ENCODE peak calls at places on chromosome 1, in ten cellular contexts. O is pancreas; X is A549; T is HepG2; C is fibroblast of pulmonary artery; V is sigmoid colon; D is vagina; Z is dorsolateral prefrontal cortex; U is hepatocyte; G is CD8-positive, alpha-beta T cell. P is an unnamed sample.

GRCh38 chr1:228164561-228165371 is 838 bp upstream of the IBA57 start:
- DNase-seq in O (peak; percentile 66), X (no peak), T (no peak), C (no peak), V (no peak), D (no peak), Z (no peak), U (no peak), G (no peak), P (no peak)

GRCh38 chr1:210400043-210400840 is 71.5 kb downstream of the HHAT start:
- DNase-seq in O (no peak), X (peak; percentile 88), T (peak; percentile 65), C (peak; percentile 75), V (peak; percentile 70), D (no peak), Z (peak; percentile 78), U (peak; percentile 79), G (peak; percentile 15), P (peak; percentile 53)

GRCh38 chr1:29352719-29353420 is 116.5 kb downstream of the PTPRU start:
- DNase-seq in O (no peak), X (no peak), T (no peak), C (no peak), V (no peak), D (no peak), Z (no peak), U (no peak), G (no peak), P (no peak)

GRCh38 chr1:211352465-211352864 is 25.8 kb downstream of the TRAF5 start:
- DNase-seq in O (no peak), X (no peak), T (no peak), C (no peak), V (no peak), D (peak; percentile 10), Z (no peak), U (no peak), G (no peak), P (no peak)

GRCh38 chr1:201946224-201946908 is at the start of gene LMOD1:
- DNase-seq in O (peak; percentile 82), X (no peak), T (peak; percentile 52), C (peak; percentile 88), V (peak; percentile 99), D (peak; percentile 94), Z (peak; percentile 67), U (peak; percentile 90), G (no peak), P (no peak)

GRCh38 chr1:43034778-43035177 is 76.1 kb upstream of the SLC2A1 start:
- DNase-seq in O (no peak), X (no peak), T (peak; percentile 32), C (no peak), V (no peak), D (no peak), Z (no peak), U (no peak), G (no peak), P (peak; percentile 37)

GRCh38 chr1:211738709-211739301 is 63.4 kb upstream of the NEK2 start:
- DNase-seq in O (no peak), X (no peak), T (no peak), C (no peak), V (no peak), D (no peak), Z (no peak), U (no peak), G (no peak), P (peak; percentile 63)

GRCh38 chr1:61270761-61271411 is 188.5 kb downstream of the NFIA start:
- DNase-seq in O (no peak), X (no peak), T (peak; percentile 46), C (peak; percentile 64), V (no peak), D (no peak), Z (no peak), U (no peak), G (no peak), P (no peak)

GRCh38 chr1:166129006-166129405 is 37.8 kb downstream of the FAM78B start:
- DNase-seq in O (no peak), X (no peak), T (no peak), C (no peak), V (no peak), D (no peak), Z (no peak), U (no peak), G (no peak), P (no peak)

GRCh38 chr1:166128195-166128594 is 38.6 kb downstream of the FAM78B start:
- DNase-seq in O (no peak), X (no peak), T (no peak), C (no peak), V (no peak), D (no peak), Z (no peak), U (no peak), G (no peak), P (no peak)

GRCh38 chr1:166122873-166123466 is 43.8 kb downstream of the FAM78B start:
- DNase-seq in O (no peak), X (no peak), T (no peak), C (no peak), V (no peak), D (peak; percentile 81), Z (no peak), U (no peak), G (no peak), P (no peak)

GRCh38 chr1:166132496-166132895 is 34.3 kb downstream of the FAM78B start:
- DNase-seq in O (no peak), X (no peak), T (no peak), C (no peak), V (no peak), D (no peak), Z (no peak), U (no peak), G (no peak), P (no peak)

DNA sequence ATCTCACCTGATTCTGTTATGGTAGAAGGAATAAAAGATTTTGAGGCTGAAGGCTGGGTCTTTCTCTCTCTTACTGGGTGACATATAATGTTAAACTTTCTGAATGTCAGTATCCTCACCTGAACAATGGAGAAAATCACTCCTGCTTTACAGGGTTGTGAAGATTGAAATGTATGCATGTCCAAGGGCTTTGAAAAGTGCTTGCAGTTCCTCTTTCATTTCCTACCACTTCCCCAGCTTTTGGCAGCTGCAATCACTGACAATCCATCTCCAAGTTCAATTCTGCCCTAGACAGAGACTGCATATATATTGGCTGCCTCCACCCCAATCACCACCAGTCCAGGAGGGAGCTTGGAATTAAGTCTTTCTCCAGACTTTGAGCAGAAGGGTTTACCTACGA is 39.8 kb downstream of the FAM78B start:
- DNase-seq in O (no peak), X (no peak), T (no peak), C (no peak), V (no peak), D (no peak), Z (no peak), U (no peak), G (no peak), P (no peak)
- H3K4me3 ChIP-seq in O (no peak overlapping the region), X (no peak overlapping the region), T (no peak overlapping the region), C (no peak overlapping the region), V (no peak overlapping the region), D (no peak overlapping the region), Z (no peak overlapping the region), U (no peak overlapping the region), G (no peak overlapping the region), P (no peak overlapping the region)

GRCh38 chr1:167220537-167221125 is at the start of gene POU2F1:
- DNase-seq in O (peak; percentile 100), X (peak; percentile 75), T (peak; percentile 95), C (peak; percentile 98), V (peak; percentile 99), D (peak; percentile 97), Z (peak; percentile 95), U (peak; percentile 99), G (peak; percentile 97), P (peak; percentile 97)

GRCh38 chr1:167221126-167221803 is 579 bp downstream of the POU2F1 start:
- DNase-seq in O (peak; percentile 83), X (no peak), T (no peak), C (no peak), V (no peak), D (no peak), Z (no peak), U (peak; percentile 74), G (no peak), P (no peak)

GRCh38 chr1:167219646-167220536 is 795 bp upstream of the POU2F1 start:
- DNase-seq in O (peak; percentile 93), X (peak; percentile 63), T (peak; percentile 69), C (peak; percentile 56), V (peak; percentile 84), D (peak; percentile 94), Z (peak; percentile 65), U (peak; percentile 91), G (peak; percentile 83), P (peak; percentile 96)

GRCh38 chr1:167216809-167217208 is 3.9 kb upstream of the POU2F1 start:
- DNase-seq in O (no peak), X (no peak), T (no peak), C (no peak), V (no peak), D (no peak), Z (no peak), U (no peak), G (no peak), P (no peak)

DNA sequence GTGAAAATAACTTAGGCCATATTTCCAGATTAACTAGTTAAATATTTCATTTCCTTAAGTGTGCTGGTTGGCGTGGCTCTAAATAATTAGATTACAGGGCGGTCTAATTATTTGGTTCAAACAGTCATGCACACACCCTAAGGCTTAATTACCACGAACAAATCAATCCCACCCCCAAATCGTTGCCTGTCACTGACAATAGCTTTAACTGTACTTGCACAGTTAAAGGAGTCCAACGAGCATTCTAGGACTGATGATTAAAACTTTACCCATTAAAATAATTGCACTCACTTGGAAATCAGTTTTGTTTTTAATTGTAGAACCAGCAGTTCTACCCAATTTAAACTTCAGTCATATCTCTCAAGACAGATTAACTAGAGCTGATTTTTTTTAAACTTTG is 1.5 kb upstream of the POU2F1 start:
- DNase-seq in O (no peak), X (no peak), T (no peak), C (no peak), V (no peak), D (no peak), Z (no peak), U (no peak), G (no peak), P (no peak)
- H3K4me3 ChIP-seq in O (peak overlapping the region; percentile 62), X (peak overlapping the region; percentile 72), T (peak overlapping the region; percentile 87), C (peak overlapping the region; percentile 99), V (peak overlapping the region; percentile 96), D (peak overlapping the region; percentile 94), Z (peak overlapping the region; percentile 94), U (peak overlapping the region; percentile 56), G (peak overlapping the region; percentile 96), P (peak overlapping the region; percentile 85)

GRCh38 chr1:230147253-230148193 is 80.5 kb downstream of the GALNT2 start:
- DNase-seq in O (no peak), X (no peak), T (no peak), C (no peak), V (no peak), D (no peak), Z (no peak), U (no peak), G (no peak), P (no peak)

GRCh38 chr1:230146709-230147108 is 79.7 kb downstream of the GALNT2 start:
- DNase-seq in O (no peak), X (no peak), T (no peak), C (no peak), V (no peak), D (no peak), Z (no peak), U (no peak), G (no peak), P (no peak)

GRCh38 chr1:230145505-230145899 is 78.5 kb downstream of the GALNT2 start:
- DNase-seq in O (no peak), X (no peak), T (no peak), C (no peak), V (no peak), D (no peak), Z (no peak), U (no peak), G (no peak), P (peak; percentile 79)

GRCh38 chr1:230144765-230145504 is 77.9 kb downstream of the GALNT2 start:
- DNase-seq in O (no peak), X (no peak), T (no peak), C (no peak), V (no peak), D (no peak), Z (no peak), U (no peak), G (no peak), P (peak; percentile 67)

DNA sequence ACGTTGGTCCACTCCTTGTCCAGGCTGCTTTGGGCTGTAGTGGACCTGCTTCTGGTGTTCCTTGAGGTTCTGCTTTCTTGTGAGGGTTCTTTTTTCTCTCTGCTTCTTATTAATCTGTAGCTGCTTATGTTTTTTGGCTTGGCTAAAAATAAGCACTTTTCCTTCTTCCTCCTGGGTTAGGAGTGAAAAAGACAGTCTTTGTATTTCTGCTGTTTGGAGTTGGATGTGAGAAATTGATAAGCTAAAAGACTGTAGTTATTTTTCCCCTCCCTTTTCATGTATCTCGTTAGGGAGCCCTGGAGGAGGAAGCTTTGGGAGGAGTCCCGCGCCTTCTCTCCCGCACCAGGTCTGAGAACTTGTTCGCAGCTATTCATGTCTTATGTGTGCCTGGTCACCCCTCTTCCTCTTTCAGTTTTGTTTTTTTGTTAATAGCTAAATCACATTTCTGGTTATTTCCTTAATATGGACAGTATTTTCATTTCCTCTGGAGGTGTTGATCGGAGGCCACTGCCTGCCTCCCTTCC is 79.0 kb downstream of the GALNT2 start:
- DNase-seq in O (no peak), X (no peak), T (no peak), C (no peak), V (no peak), D (no peak), Z (no peak), U (no peak), G (no peak), P (no peak)
- H3K4me3 ChIP-seq in O (no peak overlapping the region), X (no peak overlapping the region), T (no peak overlapping the region), C (no peak overlapping the region), V (no peak overlapping the region), D (no peak overlapping the region), Z (no peak overlapping the region), U (no peak overlapping the region), G (no peak overlapping the region), P (no peak overlapping the region)

GRCh38 chr1:103144681-103145080 is 36.4 kb upstream of the COL11A1 start:
- DNase-seq in O (no peak), X (no peak), T (no peak), C (no peak), V (no peak), D (no peak), Z (no peak), U (no peak), G (no peak), P (no peak)
- H3K4me3 ChIP-seq in O (no peak overlapping the region), X (no peak overlapping the region), T (no peak overlapping the region), C (no peak overlapping the region), V (no peak overlapping the region), D (no peak overlapping the region), Z (no peak overlapping the region), U (no peak overlapping the region), G (no peak overlapping the region), P (no peak overlapping the region)

P was measured in Jurkat, Clone E6-1.